ENCODE peak calls at places on chromosomes 16 and 17, in five cellular contexts. One of them, this sample, is unnamed.

GRCh38 chr17:58991718-58992331 is 114.9 kb downstream of the TRIM37 start:
- DNase-seq in CD4-positive, CD25-positive, alpha-beta regulatory T cell: no peak
- DNase-seq in right cardiac atrium: no peak
- DNase-seq in sigmoid colon: no peak
- DNase-seq in ovary: no peak
- DNase-seq in this sample: peak; percentile 30

GRCh38 chr16:54677551-54677950 is 253.1 kb upstream of the IRX5 start:
- DNase-seq in ovary: no peak
- DNase-seq in right cardiac atrium: no peak
- DNase-seq in sigmoid colon: no peak
- DNase-seq in CD4-positive, CD25-positive, alpha-beta regulatory T cell: no peak
- DNase-seq in this sample: no peak

GRCh38 chr16:6038966-6039530 is 941.5 kb upstream of the EEF2KMT start:
- DNase-seq in CD4-positive, CD25-positive, alpha-beta regulatory T cell: no peak
- DNase-seq in sigmoid colon: no peak
- DNase-seq in ovary: no peak
- DNase-seq in right cardiac atrium: no peak
- DNase-seq in this sample: no peak

GRCh38 chr16:83715217-83715920 is 92.4 kb upstream of the HSBP1 start:
- DNase-seq in right cardiac atrium: no peak
- DNase-seq in CD4-positive, CD25-positive, alpha-beta regulatory T cell: no peak
- DNase-seq in ovary: no peak
- DNase-seq in sigmoid colon: no peak
- DNase-seq in this sample: no peak

GRCh38 chr17:43945074-43945824 is 3.0 kb upstream of the PPY start:
- DNase-seq in ovary: no peak
- DNase-seq in sigmoid colon: no peak
- DNase-seq in right cardiac atrium: no peak
- DNase-seq in CD4-positive, CD25-positive, alpha-beta regulatory T cell: no peak
- DNase-seq in this sample: no peak

GRCh38 chr16:87832759-87833502 is 36.4 kb downstream of the SLC7A5 start:
- DNase-seq in right cardiac atrium: no peak
- DNase-seq in ovary: no peak
- DNase-seq in CD4-positive, CD25-positive, alpha-beta regulatory T cell: no peak
- DNase-seq in sigmoid colon: no peak
- DNase-seq in this sample: no peak

GRCh38 chr17:45137561-45138305 is 2.2 kb downstream of the ACBD4 start:
- DNase-seq in CD4-positive, CD25-positive, alpha-beta regulatory T cell: no peak
- DNase-seq in right cardiac atrium: no peak
- DNase-seq in ovary: no peak
- DNase-seq in sigmoid colon: no peak
- DNase-seq in this sample: no peak

GRCh38 chr17:29150191-29150590 is 30.0 kb downstream of the MYO18A start:
- DNase-seq in ovary: no peak
- DNase-seq in right cardiac atrium: no peak
- DNase-seq in sigmoid colon: no peak
- DNase-seq in CD4-positive, CD25-positive, alpha-beta regulatory T cell: no peak
- DNase-seq in this sample: no peak

GRCh38 chr16:68445458-68445857 is 2.9 kb downstream of the SMPD3 start:
- DNase-seq in sigmoid colon: no peak
- DNase-seq in right cardiac atrium: no peak
- DNase-seq in CD4-positive, CD25-positive, alpha-beta regulatory T cell: peak; percentile 70
- DNase-seq in ovary: no peak
- DNase-seq in this sample: peak; percentile 68

GRCh38 chr16:75248142-75248535 is 3.3 kb downstream of the BCAR1 start:
- DNase-seq in sigmoid colon: no peak
- DNase-seq in right cardiac atrium: peak; percentile 65
- DNase-seq in CD4-positive, CD25-positive, alpha-beta regulatory T cell: no peak
- DNase-seq in ovary: no peak
- DNase-seq in this sample: no peak

GRCh38 chr16:50550035-50550434 is 1.8 kb downstream of the NKD1 start:
- DNase-seq in right cardiac atrium: no peak
- DNase-seq in sigmoid colon: peak; percentile 78
- DNase-seq in CD4-positive, CD25-positive, alpha-beta regulatory T cell: no peak
- DNase-seq in ovary: no peak
- DNase-seq in this sample: no peak

GRCh38 chr17:42362245-42362961 is 25.8 kb downstream of the STAT3 start:
- DNase-seq in sigmoid colon: no peak
- DNase-seq in right cardiac atrium: no peak
- DNase-seq in CD4-positive, CD25-positive, alpha-beta regulatory T cell: peak; percentile 69
- DNase-seq in ovary: no peak
- DNase-seq in this sample: no peak

GRCh38 chr17:17749921-17750320 is 68.7 kb downstream of the RAI1 start:
- DNase-seq in right cardiac atrium: no peak
- DNase-seq in sigmoid colon: no peak
- DNase-seq in CD4-positive, CD25-positive, alpha-beta regulatory T cell: peak; percentile 80
- DNase-seq in ovary: peak; percentile 53
- DNase-seq in this sample: peak; percentile 66

GRCh38 chr16:49492896-49493620 is 119.5 kb downstream of the C16orf78 start:
- DNase-seq in CD4-positive, CD25-positive, alpha-beta regulatory T cell: no peak
- DNase-seq in right cardiac atrium: no peak
- DNase-seq in sigmoid colon: no peak
- DNase-seq in ovary: no peak
- DNase-seq in this sample: no peak

GRCh38 chr17:81027038-81027437 is 7.9 kb upstream of the BAIAP2 start:
- DNase-seq in right cardiac atrium: no peak
- DNase-seq in sigmoid colon: peak; percentile 74
- DNase-seq in ovary: no peak
- DNase-seq in CD4-positive, CD25-positive, alpha-beta regulatory T cell: no peak
- DNase-seq in this sample: no peak

GRCh38 chr17:8121531-8122390 is 2.1 kb downstream of the HES7 start:
- DNase-seq in ovary: peak; percentile 77
- DNase-seq in sigmoid colon: peak; percentile 78
- DNase-seq in CD4-positive, CD25-positive, alpha-beta regulatory T cell: peak; percentile 37
- DNase-seq in right cardiac atrium: no peak
- DNase-seq in this sample: peak; percentile 52

GRCh38 chr16:30953511-30954124 is 3.9 kb upstream of the SETD1A start:
- DNase-seq in ovary: peak; percentile 60
- DNase-seq in CD4-positive, CD25-positive, alpha-beta regulatory T cell: peak; percentile 81
- DNase-seq in sigmoid colon: peak; percentile 76
- DNase-seq in right cardiac atrium: peak; percentile 73
- DNase-seq in this sample: peak; percentile 57

GRCh38 chr16:87324411-87325275 is 7.5 kb upstream of the C16orf95 start:
- DNase-seq in right cardiac atrium: no peak
- DNase-seq in CD4-positive, CD25-positive, alpha-beta regulatory T cell: peak; percentile 48
- DNase-seq in sigmoid colon: no peak
- DNase-seq in ovary: peak; percentile 56
- DNase-seq in this sample: no peak

GRCh38 chr16:19595043-19595767 is 39.7 kb downstream of the VPS35L start:
- DNase-seq in sigmoid colon: no peak
- DNase-seq in right cardiac atrium: peak; percentile 56
- DNase-seq in ovary: peak; percentile 23
- DNase-seq in CD4-positive, CD25-positive, alpha-beta regulatory T cell: no peak
- DNase-seq in this sample: peak; percentile 33

GRCh38 chr16:89355036-89355435 is 135.3 kb downstream of the ANKRD11 start:
- DNase-seq in ovary: no peak
- DNase-seq in sigmoid colon: no peak
- DNase-seq in CD4-positive, CD25-positive, alpha-beta regulatory T cell: no peak
- DNase-seq in right cardiac atrium: no peak
- DNase-seq in this sample: no peak
- H3K4me1 ChIP-seq in ovary: peaks cover 21% of the 10 kb centered on the region
- H3K4me1 ChIP-seq in sigmoid colon: peaks cover 66% of the 10 kb centered on the region
- H3K4me1 ChIP-seq in CD4-positive, CD25-positive, alpha-beta regulatory T cell: peaks cover 91% of the 10 kb centered on the region
- H3K4me1 ChIP-seq in right cardiac atrium: peaks cover 28% of the 10 kb centered on the region
- H3K4me1 ChIP-seq in this sample: peaks cover 36% of the 10 kb centered on the region

DNA sequence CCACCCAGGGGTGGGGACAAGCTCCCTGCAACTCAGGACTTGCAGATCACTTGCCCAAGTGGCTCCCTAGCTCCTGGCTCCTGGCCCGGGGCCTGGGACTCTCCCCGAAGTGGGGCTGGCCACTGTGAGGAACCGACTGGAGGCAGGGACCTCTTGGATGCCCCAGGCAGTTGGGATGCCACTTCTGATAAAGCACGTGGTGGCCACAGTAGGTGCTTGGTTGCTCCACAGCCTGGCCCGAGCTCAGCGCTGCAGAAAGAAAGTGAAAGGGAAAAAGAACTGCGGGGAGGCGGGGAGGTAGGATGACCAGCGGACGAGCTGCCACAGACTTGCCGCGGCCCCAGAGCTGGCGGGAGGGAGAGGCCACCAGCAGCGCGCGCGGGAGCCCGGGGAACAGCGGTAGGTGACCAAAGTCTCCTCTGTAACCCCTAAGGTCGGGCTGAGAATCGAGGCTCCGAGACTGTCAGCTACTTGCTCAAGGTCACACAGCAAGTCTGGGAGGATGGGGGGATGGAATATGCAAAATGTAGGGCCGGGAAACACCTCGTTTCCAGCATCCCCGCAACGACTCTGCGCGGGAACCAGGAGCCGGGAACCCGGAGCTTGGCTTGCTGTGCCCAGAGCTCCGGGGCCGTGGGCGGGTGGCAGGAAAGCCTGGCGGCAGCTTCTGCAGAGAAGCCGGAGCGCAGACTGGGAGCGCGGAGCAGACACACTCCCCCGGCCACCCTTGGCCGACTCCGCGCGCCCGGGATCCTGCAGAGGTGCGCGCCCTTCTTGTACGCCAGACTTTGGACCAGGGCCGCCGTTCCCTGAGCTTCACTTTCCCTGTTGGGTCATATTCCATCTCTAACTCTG is 1.9 kb downstream of the CIITA start:
- DNase-seq in CD4-positive, CD25-positive, alpha-beta regulatory T cell: peak; percentile 67
- DNase-seq in ovary: no peak
- DNase-seq in right cardiac atrium: peak; percentile 41
- DNase-seq in sigmoid colon: peak; percentile 70
- DNase-seq in this sample: no peak
- H3K4me1 ChIP-seq in CD4-positive, CD25-positive, alpha-beta regulatory T cell: peaks cover 42% of the 10 kb centered on the region
- H3K4me1 ChIP-seq in ovary: no peaks in the 10 kb centered on the region
- H3K4me1 ChIP-seq in right cardiac atrium: no peaks in the 10 kb centered on the region
- H3K4me1 ChIP-seq in sigmoid colon: peaks cover 15% of the 10 kb centered on the region
- H3K4me1 ChIP-seq in this sample: peaks cover 17% of the 10 kb centered on the region

GRCh38 chr16:7805997-7806396 is 473.4 kb downstream of the RBFOX1 start:
- DNase-seq in ovary: no peak
- DNase-seq in CD4-positive, CD25-positive, alpha-beta regulatory T cell: no peak
- DNase-seq in right cardiac atrium: no peak
- DNase-seq in sigmoid colon: no peak
- DNase-seq in this sample: no peak
- H3K4me1 ChIP-seq in ovary: no peaks in the 10 kb centered on the region
- H3K4me1 ChIP-seq in CD4-positive, CD25-positive, alpha-beta regulatory T cell: no peaks in the 10 kb centered on the region
- H3K4me1 ChIP-seq in right cardiac atrium: no peaks in the 10 kb centered on the region
- H3K4me1 ChIP-seq in sigmoid colon: no peaks in the 10 kb centered on the region
- H3K4me1 ChIP-seq in this sample: no peaks in the 10 kb centered on the region

GRCh38 chr16:70696952-70697600 is 11.2 kb upstream of the MTSS2 start:
- DNase-seq in sigmoid colon: no peak
- DNase-seq in right cardiac atrium: no peak
- DNase-seq in ovary: no peak
- DNase-seq in CD4-positive, CD25-positive, alpha-beta regulatory T cell: no peak
- DNase-seq in this sample: no peak

GRCh38 chr16:70698901-70699300 is 13.0 kb upstream of the MTSS2 start:
- DNase-seq in ovary: no peak
- DNase-seq in right cardiac atrium: no peak
- DNase-seq in CD4-positive, CD25-positive, alpha-beta regulatory T cell: no peak
- DNase-seq in sigmoid colon: no peak
- DNase-seq in this sample: no peak

GRCh38 chr16:70699696-70700095 is 13.8 kb upstream of the MTSS2 start:
- DNase-seq in sigmoid colon: no peak
- DNase-seq in right cardiac atrium: no peak
- DNase-seq in CD4-positive, CD25-positive, alpha-beta regulatory T cell: no peak
- DNase-seq in ovary: no peak
- DNase-seq in this sample: no peak

GRCh38 chr16:70696368-70696767 is 10.5 kb upstream of the MTSS2 start:
- DNase-seq in right cardiac atrium: no peak
- DNase-seq in sigmoid colon: no peak
- DNase-seq in ovary: no peak
- DNase-seq in CD4-positive, CD25-positive, alpha-beta regulatory T cell: no peak
- DNase-seq in this sample: no peak

GRCh38 chr16:70697601-70698170 is 11.8 kb upstream of the MTSS2 start:
- DNase-seq in right cardiac atrium: no peak
- DNase-seq in ovary: no peak
- DNase-seq in sigmoid colon: no peak
- DNase-seq in CD4-positive, CD25-positive, alpha-beta regulatory T cell: no peak
- DNase-seq in this sample: no peak
- H3K4me1 ChIP-seq in right cardiac atrium: peaks cover 26% of the 10 kb centered on the region
- H3K4me1 ChIP-seq in ovary: peaks cover 26% of the 10 kb centered on the region
- H3K4me1 ChIP-seq in sigmoid colon: peaks cover 97% of the 10 kb centered on the region
- H3K4me1 ChIP-seq in CD4-positive, CD25-positive, alpha-beta regulatory T cell: no peaks in the 10 kb centered on the region
- H3K4me1 ChIP-seq in this sample: peaks cover 39% of the 10 kb centered on the region

GRCh38 chr16:57125969-57126368 is 33.6 kb downstream of the CPNE2 start:
- DNase-seq in ovary: no peak
- DNase-seq in sigmoid colon: no peak
- DNase-seq in CD4-positive, CD25-positive, alpha-beta regulatory T cell: no peak
- DNase-seq in right cardiac atrium: no peak
- DNase-seq in this sample: no peak
- H3K4me1 ChIP-seq in ovary: no peaks in the 10 kb centered on the region
- H3K4me1 ChIP-seq in sigmoid colon: no peaks in the 10 kb centered on the region
- H3K4me1 ChIP-seq in CD4-positive, CD25-positive, alpha-beta regulatory T cell: peaks cover 58% of the 10 kb centered on the region
- H3K4me1 ChIP-seq in right cardiac atrium: no peaks in the 10 kb centered on the region
- H3K4me1 ChIP-seq in this sample: no peaks in the 10 kb centered on the region

GRCh38 chr17:57577751-57578607 is 167.1 kb downstream of the CCDC182 start:
- DNase-seq in CD4-positive, CD25-positive, alpha-beta regulatory T cell: no peak
- DNase-seq in ovary: peak; percentile 70
- DNase-seq in right cardiac atrium: peak; percentile 56
- DNase-seq in sigmoid colon: peak; percentile 79
- DNase-seq in this sample: no peak

GRCh38 chr17:57580055-57580739 is 164.9 kb downstream of the CCDC182 start:
- DNase-seq in ovary: no peak
- DNase-seq in CD4-positive, CD25-positive, alpha-beta regulatory T cell: no peak
- DNase-seq in right cardiac atrium: no peak
- DNase-seq in sigmoid colon: no peak
- DNase-seq in this sample: no peak

GRCh38 chr17:57576744-57577143 is 168.4 kb downstream of the CCDC182 start:
- DNase-seq in CD4-positive, CD25-positive, alpha-beta regulatory T cell: no peak
- DNase-seq in ovary: no peak
- DNase-seq in sigmoid colon: no peak
- DNase-seq in right cardiac atrium: no peak
- DNase-seq in this sample: no peak

GRCh38 chr17:57578608-57578990 is 166.5 kb downstream of the CCDC182 start:
- DNase-seq in right cardiac atrium: no peak
- DNase-seq in ovary: no peak
- DNase-seq in CD4-positive, CD25-positive, alpha-beta regulatory T cell: no peak
- DNase-seq in sigmoid colon: no peak
- DNase-seq in this sample: no peak

DNA sequence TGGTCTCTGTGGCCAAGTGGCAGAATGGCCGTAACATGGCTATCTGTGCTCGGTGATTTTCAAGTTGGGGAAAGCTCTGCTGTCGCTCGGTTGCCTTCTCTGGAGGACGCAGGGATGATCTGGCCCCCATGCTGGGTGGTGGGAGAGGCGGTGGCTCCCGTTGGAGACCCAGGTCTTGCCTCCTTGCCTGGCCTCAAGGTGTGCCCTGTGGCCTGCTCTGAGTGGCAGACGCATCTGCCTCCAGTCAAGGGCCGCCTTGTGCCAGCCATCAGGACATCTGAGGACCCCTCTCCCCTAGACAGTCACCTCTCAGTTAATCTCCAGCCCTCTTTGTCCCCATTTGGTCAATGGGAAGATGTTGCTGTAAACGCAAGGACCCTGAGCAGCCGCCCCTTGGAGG is 165.9 kb downstream of the CCDC182 start:
- DNase-seq in right cardiac atrium: no peak
- DNase-seq in ovary: no peak
- DNase-seq in sigmoid colon: no peak
- DNase-seq in CD4-positive, CD25-positive, alpha-beta regulatory T cell: no peak
- DNase-seq in this sample: no peak
- H3K4me1 ChIP-seq in right cardiac atrium: peaks cover 19% of the 10 kb centered on the region
- H3K4me1 ChIP-seq in ovary: peaks cover 13% of the 10 kb centered on the region
- H3K4me1 ChIP-seq in sigmoid colon: peaks cover 4% of the 10 kb centered on the region
- H3K4me1 ChIP-seq in CD4-positive, CD25-positive, alpha-beta regulatory T cell: no peaks in the 10 kb centered on the region
- H3K4me1 ChIP-seq in this sample: no peaks in the 10 kb centered on the region